ENCODE peak calls at places on chromosomes 11 and 22, in eight cellular contexts. Y, I, W, T, U, Z, D and X are unnamed samples.

GRCh38 chr11:83599066-83599465 is 312.9 kb upstream of the CCDC90B start:
- DNase-seq in Y (no peak), W (no peak), D (no peak), U (no peak), I (no peak), Z (no peak), T (no peak), X (no peak)

GRCh38 chr22:21015051-21016006 is at the start of gene P2RX6:
- DNase-seq in Z (peak; percentile 39), D (no peak), Y (no peak), U (no peak), W (peak; percentile 33), T (no peak), I (no peak), X (no peak)

GRCh38 chr22:42714768-42715430 is 5.8 kb downstream of the A4GALT start:
- DNase-seq in W (no peak), I (no peak), D (peak; percentile 32), U (no peak), Z (peak; percentile 38), T (no peak), Y (no peak), X (no peak)

GRCh38 chr11:110525883-110526282 is 96.1 kb downstream of the FDX1 start:
- DNase-seq in I (peak; percentile 87), Y (peak; percentile 99), D (peak; percentile 92), W (peak; percentile 73), U (no peak), Z (peak; percentile 93), T (peak; percentile 67), X (no peak)

GRCh38 chr11:59710136-59710847 is 3.4 kb downstream of the OR10V1 start:
- DNase-seq in I (no peak), T (no peak), U (no peak), D (peak; percentile 12), W (no peak), Z (peak; percentile 32), Y (peak; percentile 10), X (no peak)

GRCh38 chr11:3001496-3001895 is 9.4 kb upstream of the NAP1L4 start:
- DNase-seq in T (no peak), U (no peak), Y (no peak), W (no peak), D (no peak), Z (peak; percentile 40), I (no peak), X (peak; percentile 85)

GRCh38 chr22:25453557-25453956 is 110.9 kb upstream of the GRK3 start:
- DNase-seq in T (no peak), W (no peak), Y (no peak), Z (no peak), D (no peak), U (peak; percentile 62), I (no peak), X (no peak)

GRCh38 chr22:21718492-21718891 is 17.1 kb downstream of the YPEL1 start:
- DNase-seq in Z (peak; percentile 14), Y (peak; percentile 47), D (no peak), I (no peak), T (no peak), W (no peak), U (no peak), X (no peak)

GRCh38 chr11:67118059-67118766 is 850 bp upstream of the KDM2A start:
- DNase-seq in D (peak; percentile 23), Z (peak; percentile 17), U (peak; percentile 65), T (peak; percentile 53), W (peak; percentile 27), I (no peak), Y (no peak), X (peak; percentile 24)